ENCODE peak calls at places on chromosome 2, in four cellular contexts. One of them, this sample, is unnamed.

GRCh38 chr2:18771212-18771611 is 181.8 kb upstream of the NT5C1B start:
- DNase-seq in neural progenitor cell: no peak
- DNase-seq in MM.1S: no peak
- DNase-seq in SK-N-SH: no peak
- DNase-seq in this sample: no peak

GRCh38 chr2:33104726-33105125 is 158.0 kb downstream of the LTBP1 start:
- DNase-seq in neural progenitor cell: no peak
- DNase-seq in MM.1S: no peak
- DNase-seq in SK-N-SH: no peak
- DNase-seq in this sample: no peak

GRCh38 chr2:85959826-85960225 is 71.0 kb upstream of the ST3GAL5 start:
- DNase-seq in neural progenitor cell: no peak
- DNase-seq in MM.1S: no peak
- DNase-seq in SK-N-SH: no peak
- DNase-seq in this sample: no peak

GRCh38 chr2:240473211-240473610 is 37.7 kb downstream of the GPC1 start:
- DNase-seq in neural progenitor cell: no peak
- DNase-seq in MM.1S: no peak
- DNase-seq in SK-N-SH: no peak
- DNase-seq in this sample: no peak

GRCh38 chr2:241701405-241702154 is at the start of gene ING5:
- DNase-seq in neural progenitor cell: peak; percentile 98
- DNase-seq in MM.1S: peak; percentile 92
- DNase-seq in SK-N-SH: peak; percentile 93
- DNase-seq in this sample: peak; percentile 98

GRCh38 chr2:144078091-144078490 is 441.8 kb downstream of the ZEB2 start:
- DNase-seq in neural progenitor cell: no peak
- DNase-seq in MM.1S: no peak
- DNase-seq in SK-N-SH: peak; percentile 10
- DNase-seq in this sample: no peak

GRCh38 chr2:76749858-76750257 is 772.3 kb downstream of the LRRTM4 start:
- DNase-seq in neural progenitor cell: no peak
- DNase-seq in MM.1S: peak; percentile 37
- DNase-seq in SK-N-SH: no peak
- DNase-seq in this sample: no peak

GRCh38 chr2:212274215-212274614 is 264.4 kb downstream of the ERBB4 start:
- DNase-seq in neural progenitor cell: no peak
- DNase-seq in MM.1S: no peak
- DNase-seq in SK-N-SH: no peak
- DNase-seq in this sample: no peak

GRCh38 chr2:3470166-3470651 is 49.1 kb downstream of the ADI1 start:
- DNase-seq in neural progenitor cell: no peak
- DNase-seq in MM.1S: no peak
- DNase-seq in SK-N-SH: no peak
- DNase-seq in this sample: no peak

GRCh38 chr2:168614291-168615018 is 158.4 kb downstream of the CERS6 start:
- DNase-seq in neural progenitor cell: no peak
- DNase-seq in MM.1S: no peak
- DNase-seq in SK-N-SH: no peak
- DNase-seq in this sample: no peak

GRCh38 chr2:8452296-8452695 is 229.6 kb upstream of the ID2 start:
- DNase-seq in neural progenitor cell: no peak
- DNase-seq in MM.1S: no peak
- DNase-seq in SK-N-SH: no peak
- DNase-seq in this sample: no peak

GRCh38 chr2:168160897-168161296 is 86.5 kb downstream of the STK39 start:
- DNase-seq in neural progenitor cell: peak; percentile 51
- DNase-seq in MM.1S: no peak
- DNase-seq in SK-N-SH: no peak
- DNase-seq in this sample: no peak

GRCh38 chr2:1741851-1742250 is 2.5 kb downstream of the PXDN start:
- DNase-seq in neural progenitor cell: no peak
- DNase-seq in MM.1S: no peak
- DNase-seq in SK-N-SH: no peak
- DNase-seq in this sample: no peak

GRCh38 chr2:157938556-157938955 is 62.4 kb upstream of the ACVR1 start:
- DNase-seq in neural progenitor cell: no peak
- DNase-seq in MM.1S: no peak
- DNase-seq in SK-N-SH: no peak
- DNase-seq in this sample: no peak

GRCh38 chr2:19987936-19988335 is 2.0 kb downstream of the WDR35 start:
- DNase-seq in neural progenitor cell: no peak
- DNase-seq in MM.1S: peak; percentile 30
- DNase-seq in SK-N-SH: no peak
- DNase-seq in this sample: no peak

GRCh38 chr2:47250576-47251403 is 95.7 kb upstream of the STPG4 start:
- DNase-seq in neural progenitor cell: no peak
- DNase-seq in MM.1S: no peak
- DNase-seq in SK-N-SH: no peak
- DNase-seq in this sample: peak; percentile 68

GRCh38 chr2:228869601-228870264 is 401.4 kb downstream of the PID1 start:
- DNase-seq in neural progenitor cell: no peak
- DNase-seq in MM.1S: no peak
- DNase-seq in SK-N-SH: no peak
- DNase-seq in this sample: no peak

GRCh38 chr2:218228366-218229092 is 11.5 kb downstream of the ARPC2 start:
- DNase-seq in neural progenitor cell: no peak
- DNase-seq in MM.1S: no peak
- DNase-seq in SK-N-SH: no peak
- DNase-seq in this sample: no peak

GRCh38 chr2:130829020-130829419 is 7.7 kb upstream of the ARHGEF4 start:
- DNase-seq in neural progenitor cell: peak; percentile 76
- DNase-seq in MM.1S: no peak
- DNase-seq in SK-N-SH: no peak
- DNase-seq in this sample: peak; percentile 43

GRCh38 chr2:69831354-69831905 is 2.0 kb downstream of the GMCL1 start:
- DNase-seq in neural progenitor cell: no peak
- DNase-seq in MM.1S: no peak
- DNase-seq in SK-N-SH: no peak
- DNase-seq in this sample: no peak

GRCh38 chr2:134406716-134407115 is 152.8 kb downstream of the MGAT5 start:
- DNase-seq in neural progenitor cell: no peak
- DNase-seq in MM.1S: peak; percentile 89
- DNase-seq in SK-N-SH: no peak
- DNase-seq in this sample: no peak

GRCh38 chr2:12715258-12715865 is 1.4 kb upstream of the TRIB2 start:
- DNase-seq in neural progenitor cell: no peak
- DNase-seq in MM.1S: no peak
- DNase-seq in SK-N-SH: no peak
- DNase-seq in this sample: no peak

GRCh38 chr2:128638741-128639477 is 320.2 kb upstream of the HS6ST1 start:
- DNase-seq in neural progenitor cell: peak; percentile 97
- DNase-seq in MM.1S: no peak
- DNase-seq in SK-N-SH: peak; percentile 42
- DNase-seq in this sample: no peak

GRCh38 chr2:239098288-239098970 is 250.5 kb downstream of the TWIST2 start:
- DNase-seq in neural progenitor cell: no peak
- DNase-seq in MM.1S: no peak
- DNase-seq in SK-N-SH: no peak
- DNase-seq in this sample: no peak

GRCh38 chr2:104852161-104852689 is 1.7 kb upstream of the POU3F3 start:
- DNase-seq in neural progenitor cell: peak; percentile 82
- DNase-seq in MM.1S: peak; percentile 51
- DNase-seq in SK-N-SH: peak; percentile 57
- DNase-seq in this sample: no peak

GRCh38 chr2:44515416-44515815 is 153.7 kb downstream of the CAMKMT start:
- DNase-seq in neural progenitor cell: no peak
- DNase-seq in MM.1S: no peak
- DNase-seq in SK-N-SH: no peak
- DNase-seq in this sample: no peak

GRCh38 chr2:238121511-238122286 is 16.8 kb upstream of the KLHL30 start:
- DNase-seq in neural progenitor cell: no peak
- DNase-seq in MM.1S: no peak
- DNase-seq in SK-N-SH: no peak
- DNase-seq in this sample: no peak

GRCh38 chr2:162233197-162233596 is 10.0 kb downstream of the FAP start:
- DNase-seq in neural progenitor cell: no peak
- DNase-seq in MM.1S: no peak
- DNase-seq in SK-N-SH: no peak
- DNase-seq in this sample: no peak

GRCh38 chr2:95049961-95050360 is 24.5 kb downstream of the MAL start:
- DNase-seq in neural progenitor cell: no peak
- DNase-seq in MM.1S: no peak
- DNase-seq in SK-N-SH: no peak
- DNase-seq in this sample: no peak

GRCh38 chr2:177172034-177172880 is 40.3 kb upstream of the HNRNPA3 start:
- DNase-seq in neural progenitor cell: no peak
- DNase-seq in MM.1S: no peak
- DNase-seq in SK-N-SH: no peak
- DNase-seq in this sample: no peak

GRCh38 chr2:190670182-190670946 is 21.5 kb downstream of the NAB1 start:
- DNase-seq in neural progenitor cell: no peak
- DNase-seq in MM.1S: no peak
- DNase-seq in SK-N-SH: no peak
- DNase-seq in this sample: no peak

GRCh38 chr2:86477349-86477748 is 36.2 kb downstream of the KDM3A start:
- DNase-seq in neural progenitor cell: no peak
- DNase-seq in MM.1S: no peak
- DNase-seq in SK-N-SH: no peak
- DNase-seq in this sample: no peak

GRCh38 chr2:83730258-83730657 is 728.8 kb downstream of the SUCLG1 start:
- DNase-seq in neural progenitor cell: no peak
- DNase-seq in MM.1S: no peak
- DNase-seq in SK-N-SH: no peak
- DNase-seq in this sample: no peak

GRCh38 chr2:25557179-25558036 is 116.0 kb downstream of the DTNB start:
- DNase-seq in neural progenitor cell: no peak
- DNase-seq in MM.1S: no peak
- DNase-seq in SK-N-SH: no peak
- DNase-seq in this sample: no peak

GRCh38 chr2:219299372-219299760 is 9.8 kb downstream of the PTPRN start:
- DNase-seq in neural progenitor cell: no peak
- DNase-seq in MM.1S: no peak
- DNase-seq in SK-N-SH: no peak
- DNase-seq in this sample: no peak

GRCh38 chr2:58906151-58906645 is 665.1 kb upstream of the FANCL start:
- DNase-seq in neural progenitor cell: no peak
- DNase-seq in MM.1S: no peak
- DNase-seq in SK-N-SH: no peak
- DNase-seq in this sample: no peak

GRCh38 chr2:37318401-37318800 is 6.2 kb downstream of the PRKD3 start:
- DNase-seq in neural progenitor cell: no peak
- DNase-seq in MM.1S: peak; percentile 60
- DNase-seq in SK-N-SH: no peak
- DNase-seq in this sample: peak; percentile 31

GRCh38 chr2:215664847-215665525 is 229.1 kb upstream of the FN1 start:
- DNase-seq in neural progenitor cell: no peak
- DNase-seq in MM.1S: no peak
- DNase-seq in SK-N-SH: no peak
- DNase-seq in this sample: peak; percentile 44

GRCh38 chr2:44615950-44616518 is 254.3 kb downstream of the CAMKMT start:
- DNase-seq in neural progenitor cell: peak; percentile 30
- DNase-seq in MM.1S: no peak
- DNase-seq in SK-N-SH: no peak
- DNase-seq in this sample: no peak

GRCh38 chr2:239593965-239594771 is 193.3 kb upstream of the HDAC4 start:
- DNase-seq in neural progenitor cell: no peak
- DNase-seq in MM.1S: no peak
- DNase-seq in SK-N-SH: no peak
- DNase-seq in this sample: peak; percentile 66

GRCh38 chr2:66496680-66497420 is 61.9 kb downstream of the MEIS1 start:
- DNase-seq in neural progenitor cell: no peak
- DNase-seq in MM.1S: no peak
- DNase-seq in SK-N-SH: no peak
- DNase-seq in this sample: no peak
- H3K4me1 ChIP-seq in neural progenitor cell: peaks cover 42% of the 10 kb centered on the region
- H3K4me1 ChIP-seq in MM.1S: no peaks in the 10 kb centered on the region
- H3K4me1 ChIP-seq in SK-N-SH: peaks cover 3% of the 10 kb centered on the region
- H3K4me1 ChIP-seq in this sample: no peaks in the 10 kb centered on the region

DNA sequence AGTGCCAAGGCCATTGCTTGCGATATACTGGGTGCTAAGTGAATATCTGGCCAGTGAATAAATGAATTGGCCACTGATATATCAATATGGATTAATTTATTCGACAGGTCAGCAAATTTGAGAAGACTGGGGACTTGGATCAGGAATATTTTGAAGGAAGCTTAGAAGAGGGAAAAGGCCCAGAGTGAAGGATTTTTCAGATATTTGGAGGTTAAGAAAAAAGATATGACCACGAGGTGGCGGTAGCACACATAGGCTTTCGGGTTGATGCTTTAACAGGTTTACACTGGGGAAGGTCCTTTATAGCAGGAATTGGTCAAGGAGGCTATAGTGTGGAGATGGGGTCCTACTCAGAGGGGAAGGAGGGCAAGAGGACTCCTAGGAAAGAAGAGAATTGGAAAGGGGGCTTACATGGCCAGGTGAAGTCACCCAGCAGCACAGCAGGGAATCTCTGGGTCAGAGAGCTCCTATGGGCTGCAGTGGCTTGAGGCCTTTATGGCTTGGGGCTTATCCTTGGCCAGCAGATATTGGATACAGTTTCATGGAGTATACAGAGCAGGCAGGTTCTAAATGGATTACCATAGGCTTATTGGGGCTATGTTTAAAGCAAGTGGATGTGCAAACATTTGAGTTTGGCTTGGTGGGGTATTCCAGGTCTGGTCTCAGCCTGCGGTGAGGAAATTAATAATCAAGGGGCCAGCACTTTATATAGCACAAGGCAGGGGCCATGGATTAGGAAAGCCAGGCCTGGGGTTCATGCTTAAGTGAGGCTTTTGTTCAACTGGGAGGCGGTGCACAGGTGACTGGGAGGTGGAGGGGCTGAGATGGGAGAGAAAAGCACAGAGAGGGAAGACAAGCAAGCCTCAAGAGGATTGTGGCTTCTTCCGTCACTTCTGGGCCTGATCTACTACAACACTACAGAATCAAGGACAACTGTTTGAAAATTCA is 9.7 kb downstream of the IL1RN start:
- DNase-seq in neural progenitor cell: peak; percentile 63
- DNase-seq in MM.1S: peak; percentile 54
- DNase-seq in SK-N-SH: peak; percentile 48
- DNase-seq in this sample: peak; percentile 73
- TF ChIP-seq EZH2phosphoT487 in neural progenitor cell: no peak
- TF ChIP-seq EZH2phosphoT487 in MM.1S: no peak
- TF ChIP-seq EZH2phosphoT487 in SK-N-SH: no peak
- TF ChIP-seq EZH2phosphoT487 in this sample: no peak

GRCh38 chr2:99637157-99637697 is 147.4 kb upstream of the REV1 start:
- DNase-seq in neural progenitor cell: no peak
- DNase-seq in MM.1S: no peak
- DNase-seq in SK-N-SH: no peak
- DNase-seq in this sample: no peak
- H3K4me1 ChIP-seq in neural progenitor cell: no peaks in the 10 kb centered on the region
- H3K4me1 ChIP-seq in MM.1S: no peaks in the 10 kb centered on the region
- H3K4me1 ChIP-seq in SK-N-SH: peaks cover 50% of the 10 kb centered on the region
- H3K4me1 ChIP-seq in this sample: peaks cover 3% of the 10 kb centered on the region

DNA sequence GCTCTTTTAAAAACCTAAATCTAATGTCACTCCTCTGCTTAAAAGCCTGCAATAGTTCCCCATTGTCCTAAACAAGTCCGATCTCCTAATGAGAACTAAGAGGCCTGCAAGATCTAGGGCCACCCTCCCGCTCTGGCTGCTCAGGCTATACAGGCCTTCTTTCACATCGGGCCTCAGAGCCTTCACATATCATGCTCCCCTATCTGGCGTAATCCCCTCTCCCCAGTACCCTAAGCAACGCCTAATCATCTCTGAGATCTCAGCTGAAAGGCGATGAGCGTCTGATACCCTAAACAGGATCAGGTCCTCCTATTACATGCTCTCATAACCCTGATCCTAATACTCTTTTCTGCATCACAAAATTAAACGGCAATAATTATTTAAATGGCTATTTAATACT is 1.8 kb downstream of the MAP4K3 start:
- DNase-seq in neural progenitor cell: peak; percentile 76
- DNase-seq in MM.1S: no peak
- DNase-seq in SK-N-SH: no peak
- DNase-seq in this sample: peak; percentile 23
- TF ChIP-seq EZH2phosphoT487 in neural progenitor cell: no peak
- TF ChIP-seq EZH2phosphoT487 in MM.1S: no peak
- TF ChIP-seq EZH2phosphoT487 in SK-N-SH: no peak
- TF ChIP-seq EZH2phosphoT487 in this sample: no peak